ENCODE peak calls at places on chromosome X, in nine cellular contexts. M is bronchial epithelial cell, N is mammary epithelial cell, P is cardiac fibroblast, E is iPS DF 6.9, G is brain microvascular endothelial cell, C is spleen, Q is BJ, H is epithelial cell of esophagus. O is an unnamed sample.

GRCh38 chrX:16970977-16971376 is 24.5 kb downstream of the REPS2 start:
- DNase-seq in Q (no peak), M (peak), E (no peak), G (peak), N (peak), C (no peak), P (peak), H (peak), O (no peak)

GRCh38 chrX:125203737-125204578 is 115.7 kb upstream of the TEX13C start:
- DNase-seq in C (peak), H (peak), E (no peak), N (peak), M (peak), Q (no peak), P (no peak), G (no peak), O (peak)

GRCh38 chrX:17411189-17411588 is 36.2 kb downstream of the NHS start:
- DNase-seq in M (no peak), C (no peak), G (no peak), Q (no peak), H (no peak), E (no peak), N (no peak), P (no peak), O (no peak)

GRCh38 chrX:72023071-72023470 is 108.6 kb downstream of the RTL5 start:
- DNase-seq in E (no peak), N (no peak), P (no peak), C (no peak), G (no peak), Q (no peak), H (no peak), M (no peak), O (no peak)

GRCh38 chrX:119605739-119606507 is at the start of gene NKRF:
- DNase-seq in Q (no peak), C (peak), G (peak), H (peak), E (peak), N (peak), M (peak), P (peak), O (peak)

GRCh38 chrX:45788941-45789348 is 588.3 kb upstream of the DIPK2B start:
- DNase-seq in H (peak), N (peak), G (no peak), M (peak), C (peak), P (peak), Q (no peak), E (no peak), O (peak)

GRCh38 chrX:24990585-24990984 is 25.2 kb downstream of the ARX start:
- DNase-seq in P (no peak), M (no peak), H (no peak), Q (no peak), G (no peak), E (no peak), C (no peak), N (no peak), O (no peak)

GRCh38 chrX:56920338-56920997 is 74.9 kb downstream of the SPIN3 start:
- DNase-seq in G (no peak), H (no peak), E (no peak), P (no peak), C (no peak), N (no peak), Q (no peak), M (no peak), O (no peak)

GRCh38 chrX:139691843-139692505 is 16.0 kb downstream of the MCF2 start:
- DNase-seq in M (no peak), H (peak), E (no peak), P (peak), Q (no peak), G (no peak), N (no peak), C (peak), O (peak)

GRCh38 chrX:68938244-68939004 is 109.6 kb downstream of the EFNB1 start:
- DNase-seq in Q (peak), M (no peak), P (peak), G (no peak), N (no peak), H (no peak), C (peak), E (no peak), O (peak)

DNA sequence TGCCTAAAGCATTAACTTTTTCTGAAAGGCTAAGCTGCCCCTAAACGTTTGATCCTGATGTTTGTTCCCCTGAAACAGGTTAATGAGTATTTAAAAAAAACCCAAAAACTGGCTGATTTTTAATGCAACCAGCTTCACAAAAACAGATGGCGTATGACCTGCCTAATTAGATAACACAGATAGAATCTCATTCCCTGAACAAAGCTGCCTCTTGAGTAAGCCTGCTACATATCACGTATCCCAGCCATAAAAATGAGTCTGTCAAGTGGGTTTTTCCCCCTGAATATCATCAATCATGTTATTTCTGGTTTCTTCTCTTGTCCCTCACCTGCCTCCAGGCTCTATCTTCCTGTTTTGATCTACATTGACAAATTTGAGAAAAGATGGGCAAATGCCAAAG is 154.2 kb upstream of the FAM9B start:
- DNase-seq in Q (no peak), E (no peak), P (no peak), N (no peak), C (no peak), H (no peak), G (no peak), M (no peak), O (no peak)
- H3K4me3 ChIP-seq in Q (no peak), E (no peak), P (no peak), N (no peak), C (no peak), H (no peak), G (no peak), M (no peak), O (no peak)

DNA sequence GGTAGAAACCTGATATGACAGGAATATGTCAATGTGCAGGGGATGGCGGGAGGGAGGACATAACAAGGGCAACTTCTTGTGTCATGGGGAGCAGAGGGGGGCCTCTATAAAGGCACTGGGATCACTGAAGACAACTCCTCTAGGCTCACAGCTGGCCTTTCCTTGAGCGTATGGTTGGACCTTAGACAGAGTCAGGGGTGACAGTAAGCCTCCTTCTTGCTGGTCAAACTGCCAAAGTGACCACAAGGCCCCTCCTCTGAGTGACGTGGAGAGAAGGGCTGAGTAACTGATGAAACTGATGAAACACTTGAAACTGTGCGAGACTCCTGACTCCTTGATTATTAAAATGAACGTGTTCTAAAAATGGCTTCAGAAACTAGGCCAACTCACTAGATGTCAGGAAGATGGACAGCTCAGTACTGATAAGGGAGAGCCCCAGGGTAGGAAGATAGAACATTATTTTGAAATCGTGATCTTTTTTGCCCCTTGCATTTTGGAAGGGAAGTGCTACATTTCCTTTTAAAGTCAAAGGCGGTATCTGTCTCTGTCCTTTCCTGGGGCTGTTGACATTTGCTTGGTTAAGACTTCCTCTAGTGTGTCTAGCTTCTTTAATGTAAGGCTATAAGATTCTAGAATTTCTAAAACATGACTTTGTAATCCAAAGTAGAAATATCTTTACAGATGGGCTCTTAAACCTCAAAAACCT is 1.6 kb downstream of the RAB33A start:
- DNase-seq in G (peak), C (peak), H (peak), N (no peak), E (no peak), M (no peak), P (peak), Q (peak), O (peak)
- H3K4me3 ChIP-seq in G (no peak), C (peak), H (no peak), N (no peak), E (no peak), M (no peak), P (no peak), Q (no peak), O (no peak)

DNA sequence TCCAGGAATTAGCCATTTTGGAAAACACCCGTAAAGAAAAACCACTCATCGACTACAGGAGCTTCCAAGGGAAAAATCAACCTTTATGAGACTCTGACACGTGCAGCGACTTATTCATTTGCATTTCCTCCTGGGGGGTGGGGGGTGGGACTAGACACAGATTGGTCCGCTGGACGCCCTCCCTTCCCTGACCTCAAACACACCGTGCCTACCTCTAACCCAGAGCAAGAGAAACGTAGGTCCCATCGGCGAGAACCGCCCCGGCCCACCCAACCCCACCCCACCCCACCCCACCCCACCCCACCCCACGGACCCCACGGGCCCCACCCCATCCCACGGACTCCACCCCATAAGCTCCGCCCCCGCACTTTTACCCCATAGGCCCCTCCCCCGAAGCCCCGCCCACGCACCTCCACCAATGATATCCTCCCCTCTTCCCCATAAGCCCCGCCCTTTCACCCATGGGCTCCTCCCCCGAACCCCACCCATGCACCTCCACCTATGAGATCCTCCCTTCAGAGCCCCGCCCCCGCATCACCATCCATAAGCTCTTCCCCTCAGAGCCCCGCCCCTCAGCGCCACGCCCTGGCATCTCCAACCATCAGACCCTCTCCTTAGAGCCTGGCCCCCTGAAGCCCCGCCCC is 1.1 kb downstream of the GTPBP6 start:
- DNase-seq in H (no peak), G (no peak), M (no peak), Q (no peak), N (no peak), C (no peak), E (no peak), P (no peak), O (no peak)
- H3K4me3 ChIP-seq in H (peak), G (peak), M (peak), Q (peak), N (peak), C (peak), E (no peak), P (peak), O (peak)

GRCh38 chrX:78140206-78140605 is 756 bp upstream of the TAF9B start:
- DNase-seq in C (no peak), N (no peak), E (no peak), G (no peak), H (no peak), Q (no peak), P (no peak), M (no peak), O (no peak)
- H3K4me3 ChIP-seq in C (no peak), N (no peak), E (no peak), G (no peak), H (no peak), Q (no peak), P (no peak), M (no peak), O (no peak)